ENCODE peak calls at places on chromosomes 13 and 19, in four cellular contexts. One of them, this sample, is unnamed.

GRCh38 chr19:54464044-54464623 is 556 bp upstream of the LENG9 start:
- DNase-seq in GM12878: peak
- DNase-seq in HepG2: peak
- DNase-seq in K562: peak
- DNase-seq in this sample: peak

GRCh38 chr19:56270676-56271075 is 1.9 kb upstream of the EDDM13 start:
- DNase-seq in GM12878: no peak
- DNase-seq in HepG2: no peak
- DNase-seq in K562: no peak
- DNase-seq in this sample: no peak

GRCh38 chr13:99970761-99971575 is 599 bp downstream of the ZIC5 start:
- DNase-seq in GM12878: no peak
- DNase-seq in HepG2: no peak
- DNase-seq in K562: peak
- DNase-seq in this sample: peak

GRCh38 chr19:2282062-2282861 is at the start of gene PEAK3:
- DNase-seq in GM12878: no peak
- DNase-seq in HepG2: no peak
- DNase-seq in K562: peak
- DNase-seq in this sample: peak

GRCh38 chr13:96662036-96662435 is 332.2 kb downstream of the OXGR1 start:
- DNase-seq in GM12878: no peak
- DNase-seq in HepG2: no peak
- DNase-seq in K562: no peak
- DNase-seq in this sample: no peak

GRCh38 chr19:2101417-2102335 is 5.0 kb downstream of the IZUMO4 start:
- DNase-seq in GM12878: no peak
- DNase-seq in HepG2: no peak
- DNase-seq in K562: no peak
- DNase-seq in this sample: no peak

GRCh38 chr13:50529154-50529882 is 314.2 kb downstream of the DLEU7 start:
- DNase-seq in GM12878: no peak
- DNase-seq in HepG2: no peak
- DNase-seq in K562: peak
- DNase-seq in this sample: peak

GRCh38 chr19:13156968-13157882 is 7.0 kb downstream of the IER2 start:
- DNase-seq in GM12878: no peak
- DNase-seq in HepG2: no peak
- DNase-seq in K562: no peak
- DNase-seq in this sample: no peak

GRCh38 chr13:75993246-75993645 is 357.1 kb downstream of the LMO7 start:
- DNase-seq in GM12878: no peak
- DNase-seq in HepG2: no peak
- DNase-seq in K562: no peak
- DNase-seq in this sample: no peak

GRCh38 chr13:46010148-46010547 is 42.4 kb downstream of the ZC3H13 start:
- DNase-seq in GM12878: no peak
- DNase-seq in HepG2: no peak
- DNase-seq in K562: no peak
- DNase-seq in this sample: no peak

GRCh38 chr19:1445185-1445931 is 4.6 kb upstream of the APC2 start:
- DNase-seq in GM12878: no peak
- DNase-seq in HepG2: peak
- DNase-seq in K562: peak
- DNase-seq in this sample: peak

GRCh38 chr19:39192846-39193245 is 3.9 kb upstream of the NCCRP1 start:
- DNase-seq in GM12878: no peak
- DNase-seq in HepG2: no peak
- DNase-seq in K562: no peak
- DNase-seq in this sample: no peak

GRCh38 chr13:62702502-62702901 is 1286.9 kb upstream of the PCDH20 start:
- DNase-seq in GM12878: no peak
- DNase-seq in HepG2: no peak
- DNase-seq in K562: no peak
- DNase-seq in this sample: no peak

GRCh38 chr13:46369506-46370268 is 17.4 kb downstream of the RUBCNL start:
- DNase-seq in GM12878: no peak
- DNase-seq in HepG2: no peak
- DNase-seq in K562: no peak
- DNase-seq in this sample: no peak

GRCh38 chr13:73939071-73939380 is 195.2 kb downstream of the KLF12 start:
- DNase-seq in GM12878: no peak
- DNase-seq in HepG2: no peak
- DNase-seq in K562: no peak
- DNase-seq in this sample: no peak

GRCh38 chr13:23432589-23432988 is 913 bp downstream of the SACS start:
- DNase-seq in GM12878: no peak
- DNase-seq in HepG2: no peak
- DNase-seq in K562: no peak
- DNase-seq in this sample: no peak

GRCh38 chr19:18538115-18538514 is 5.3 kb downstream of the FKBP8 start:
- DNase-seq in GM12878: no peak
- DNase-seq in HepG2: no peak
- DNase-seq in K562: no peak
- DNase-seq in this sample: no peak

GRCh38 chr19:49223472-49223871 is 65.9 kb downstream of the TRPM4 start:
- DNase-seq in GM12878: no peak
- DNase-seq in HepG2: no peak
- DNase-seq in K562: peak
- DNase-seq in this sample: no peak

GRCh38 chr13:30796833-30797601 is 61.7 kb downstream of the ALOX5AP start:
- DNase-seq in GM12878: no peak
- DNase-seq in HepG2: no peak
- DNase-seq in K562: no peak
- DNase-seq in this sample: no peak

GRCh38 chr13:100197116-100197515 is 108.2 kb downstream of the PCCA start:
- DNase-seq in GM12878: no peak
- DNase-seq in HepG2: no peak
- DNase-seq in K562: no peak
- DNase-seq in this sample: no peak

GRCh38 chr13:23644527-23644926 is 74.3 kb downstream of the TNFRSF19 start:
- DNase-seq in GM12878: no peak
- DNase-seq in HepG2: no peak
- DNase-seq in K562: no peak
- DNase-seq in this sample: no peak

GRCh38 chr19:43768273-43769050 is 12.3 kb downstream of the KCNN4 start:
- DNase-seq in GM12878: no peak
- DNase-seq in HepG2: no peak
- DNase-seq in K562: no peak
- DNase-seq in this sample: no peak
- TF ChIP-seq CBFB in GM12878: no peak
- TF ChIP-seq CBFB in HepG2: no peak
- TF ChIP-seq CBFB in K562: no peak
- TF ChIP-seq CBFB in this sample: no peak

GRCh38 chr13:49246850-49247721 is 639 bp upstream of the CDADC1 start:
- DNase-seq in GM12878: no peak
- DNase-seq in HepG2: no peak
- DNase-seq in K562: no peak
- DNase-seq in this sample: no peak

GRCh38 chr13:49253310-49253709 is 5.6 kb downstream of the CDADC1 start:
- DNase-seq in GM12878: no peak
- DNase-seq in HepG2: no peak
- DNase-seq in K562: no peak
- DNase-seq in this sample: no peak

GRCh38 chr13:49253997-49254396 is 6.3 kb downstream of the CDADC1 start:
- DNase-seq in GM12878: no peak
- DNase-seq in HepG2: no peak
- DNase-seq in K562: no peak
- DNase-seq in this sample: no peak

GRCh38 chr13:49247722-49248432 is at the start of gene CDADC1:
- DNase-seq in GM12878: peak
- DNase-seq in HepG2: peak
- DNase-seq in K562: peak
- DNase-seq in this sample: peak

DNA sequence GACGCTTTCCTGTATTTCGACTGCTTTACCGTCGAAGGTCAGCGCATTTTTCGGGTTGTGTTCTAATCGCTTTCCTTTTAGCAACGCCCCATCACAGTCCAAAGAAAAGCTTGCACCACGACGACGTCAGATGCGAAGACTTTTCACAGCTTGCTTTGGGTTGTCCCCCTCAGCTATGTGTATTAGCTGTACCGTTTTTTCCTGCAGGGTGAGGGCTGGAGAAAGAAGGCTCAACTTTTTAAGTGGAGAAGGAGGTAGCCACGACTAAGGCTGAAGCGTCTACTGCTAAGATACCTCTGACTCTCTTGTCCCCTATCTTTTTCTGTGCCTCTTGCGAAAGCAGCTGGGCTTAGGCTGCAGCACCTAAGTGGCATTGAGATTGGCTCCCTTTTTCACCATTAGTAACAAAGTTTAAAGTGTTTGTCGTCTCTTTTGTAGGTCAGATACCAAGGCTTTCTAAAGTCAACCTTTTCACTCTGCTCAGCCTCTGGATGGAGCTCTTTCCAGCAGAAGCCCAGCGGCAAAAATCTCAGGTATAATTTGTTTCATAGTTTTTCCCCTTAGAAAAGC is 793 bp downstream of the CDADC1 start:
- DNase-seq in GM12878: no peak
- DNase-seq in HepG2: peak
- DNase-seq in K562: no peak
- DNase-seq in this sample: no peak
- TF ChIP-seq ATF2 in GM12878: no peak
- TF ChIP-seq ATF2 in HepG2: no peak
- TF ChIP-seq ATF2 in K562: no peak
- TF ChIP-seq ATF2 in this sample: no peak

GRCh38 chr19:6811378-6811777 is 38.9 kb downstream of the VAV1 start:
- DNase-seq in GM12878: no peak
- DNase-seq in HepG2: no peak
- DNase-seq in K562: no peak
- DNase-seq in this sample: no peak

GRCh38 chr19:6813659-6814058 is 41.2 kb downstream of the VAV1 start:
- DNase-seq in GM12878: no peak
- DNase-seq in HepG2: no peak
- DNase-seq in K562: no peak
- DNase-seq in this sample: no peak

GRCh38 chr19:6812612-6813011 is 40.1 kb downstream of the VAV1 start:
- DNase-seq in GM12878: no peak
- DNase-seq in HepG2: no peak
- DNase-seq in K562: no peak
- DNase-seq in this sample: no peak

GRCh38 chr19:6809262-6809661 is 36.8 kb downstream of the VAV1 start:
- DNase-seq in GM12878: no peak
- DNase-seq in HepG2: no peak
- DNase-seq in K562: no peak
- DNase-seq in this sample: no peak

GRCh38 chr19:6811906-6812305 is 39.4 kb downstream of the VAV1 start:
- DNase-seq in GM12878: peak
- DNase-seq in HepG2: peak
- DNase-seq in K562: peak
- DNase-seq in this sample: no peak
- TF ChIP-seq ESRRA in GM12878: no peak
- TF ChIP-seq ESRRA in HepG2: no peak
- TF ChIP-seq ESRRA in K562: no peak
- TF ChIP-seq ESRRA in this sample: no peak

DNA sequence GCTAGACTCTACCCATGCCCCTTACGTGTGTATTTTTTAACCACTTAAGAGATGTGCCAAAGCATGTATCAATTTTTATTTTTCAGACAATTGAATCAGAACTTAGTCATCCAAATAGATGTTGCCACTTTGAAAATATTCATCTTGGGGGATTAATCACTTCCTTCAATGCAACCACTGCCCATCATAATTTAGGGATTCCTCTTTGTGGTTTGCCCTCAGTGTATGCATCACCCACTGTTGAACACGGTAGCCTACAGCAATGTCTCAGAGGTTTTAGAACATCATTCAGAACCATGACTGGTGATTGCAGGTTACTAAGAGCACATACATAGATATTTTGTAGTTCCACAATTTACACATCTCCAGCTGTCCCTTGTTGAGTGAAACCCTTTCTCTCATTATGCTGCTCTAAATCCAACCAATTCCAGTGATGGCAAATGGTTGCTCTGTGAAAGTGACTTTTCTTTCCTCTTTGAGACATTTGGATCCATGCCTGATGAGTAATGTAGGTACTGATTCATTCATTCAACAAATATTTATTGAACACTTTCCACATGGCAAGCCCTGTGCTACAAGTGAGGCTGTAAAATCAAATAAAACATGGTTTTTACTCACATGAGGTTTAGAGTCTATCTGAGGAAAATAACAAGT is 60.6 kb upstream of the SERP2 start:
- DNase-seq in GM12878: no peak
- DNase-seq in HepG2: peak
- DNase-seq in K562: no peak
- DNase-seq in this sample: no peak
- TF ChIP-seq CBFB in GM12878: no peak
- TF ChIP-seq CBFB in HepG2: no peak
- TF ChIP-seq CBFB in K562: no peak
- TF ChIP-seq CBFB in this sample: no peak

GRCh38 chr19:52527954-52528326 is 472 bp downstream of the ZNF808 start:
- DNase-seq in GM12878: no peak
- DNase-seq in HepG2: no peak
- DNase-seq in K562: peak
- DNase-seq in this sample: peak
- TF ChIP-seq ATF2 in GM12878: no peak
- TF ChIP-seq ATF2 in HepG2: no peak
- TF ChIP-seq ATF2 in K562: no peak
- TF ChIP-seq ATF2 in this sample: no peak

GRCh38 chr19:33622505-33622808 is 704 bp downstream of the CHST8 start:
- DNase-seq in GM12878: no peak
- DNase-seq in HepG2: no peak
- DNase-seq in K562: no peak
- DNase-seq in this sample: peak
- TF ChIP-seq ESRRA in GM12878: no peak
- TF ChIP-seq ESRRA in HepG2: no peak
- TF ChIP-seq ESRRA in K562: no peak
- TF ChIP-seq ESRRA in this sample: no peak

DNA sequence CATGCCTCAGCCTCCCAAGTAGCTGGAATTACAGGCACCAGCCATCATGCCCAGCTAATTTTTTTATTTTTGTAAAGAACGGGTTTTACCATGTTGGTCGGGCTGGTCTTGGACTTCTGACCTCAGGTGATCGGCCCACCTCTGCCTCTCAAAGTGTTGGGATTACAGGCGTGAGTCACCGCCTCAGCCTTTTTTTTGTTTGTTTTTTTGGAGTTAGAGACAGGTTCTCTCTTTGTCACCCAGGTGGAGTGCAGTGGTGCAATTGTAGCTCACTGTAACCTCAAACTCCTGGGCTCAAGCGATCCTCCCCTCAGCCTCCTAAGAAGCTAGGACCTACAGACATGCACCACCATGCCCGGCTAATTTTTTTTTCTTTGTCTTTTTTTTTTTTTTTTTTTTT is 15.6 kb upstream of the NOTCH3 start:
- DNase-seq in GM12878: no peak
- DNase-seq in HepG2: peak
- DNase-seq in K562: no peak
- DNase-seq in this sample: no peak
- TF ChIP-seq CBFB in GM12878: no peak
- TF ChIP-seq CBFB in HepG2: no peak
- TF ChIP-seq CBFB in K562: no peak
- TF ChIP-seq CBFB in this sample: no peak